ENCODE peak calls at places on chromosomes 12 and 14, in eight cellular contexts. One of them, this sample, is unnamed.

GRCh38 chr14:26163761-26164160 is 434.1 kb downstream of the NOVA1 start:
- DNase-seq in MM.1S: no peak
- DNase-seq in neural progenitor cell: peak; percentile 62
- DNase-seq in lower lobe of right lung: no peak
- DNase-seq in heart right ventricle: no peak
- DNase-seq in uterus: no peak
- DNase-seq in CD4-positive, CD25-positive, alpha-beta regulatory T cell: no peak
- DNase-seq in lung: no peak
- DNase-seq in this sample: no peak

GRCh38 chr12:113274848-113275247 is 53.6 kb downstream of the TPCN1 start:
- DNase-seq in MM.1S: no peak
- DNase-seq in neural progenitor cell: no peak
- DNase-seq in lower lobe of right lung: no peak
- DNase-seq in heart right ventricle: no peak
- DNase-seq in uterus: no peak
- DNase-seq in CD4-positive, CD25-positive, alpha-beta regulatory T cell: no peak
- DNase-seq in lung: no peak
- DNase-seq in this sample: no peak

GRCh38 chr12:122963928-122964240 is 2.4 kb downstream of the ABCB9 start:
- DNase-seq in MM.1S: no peak
- DNase-seq in neural progenitor cell: no peak
- DNase-seq in lower lobe of right lung: no peak
- DNase-seq in heart right ventricle: peak; percentile 66
- DNase-seq in uterus: peak; percentile 59
- DNase-seq in CD4-positive, CD25-positive, alpha-beta regulatory T cell: no peak
- DNase-seq in lung: no peak
- DNase-seq in this sample: no peak

GRCh38 chr12:131896080-131896810 is 1.8 kb downstream of the ULK1 start:
- DNase-seq in MM.1S: peak; percentile 76
- DNase-seq in neural progenitor cell: peak; percentile 91
- DNase-seq in lower lobe of right lung: peak; percentile 95
- DNase-seq in heart right ventricle: peak; percentile 91
- DNase-seq in uterus: peak; percentile 85
- DNase-seq in CD4-positive, CD25-positive, alpha-beta regulatory T cell: peak; percentile 82
- DNase-seq in lung: peak; percentile 88
- DNase-seq in this sample: no peak

GRCh38 chr14:58765375-58765774 is 127.6 kb downstream of the DACT1 start:
- DNase-seq in MM.1S: no peak
- DNase-seq in neural progenitor cell: no peak
- DNase-seq in lower lobe of right lung: no peak
- DNase-seq in heart right ventricle: peak; percentile 48
- DNase-seq in uterus: no peak
- DNase-seq in CD4-positive, CD25-positive, alpha-beta regulatory T cell: no peak
- DNase-seq in lung: no peak
- DNase-seq in this sample: no peak

GRCh38 chr12:116534341-116535121 is 24.6 kb upstream of the MAP1LC3B2 start:
- DNase-seq in MM.1S: no peak
- DNase-seq in neural progenitor cell: peak; percentile 36
- DNase-seq in lower lobe of right lung: no peak
- DNase-seq in heart right ventricle: no peak
- DNase-seq in uterus: peak; percentile 68
- DNase-seq in CD4-positive, CD25-positive, alpha-beta regulatory T cell: peak; percentile 8
- DNase-seq in lung: no peak
- DNase-seq in this sample: no peak

GRCh38 chr12:26017484-26018211 is 59.2 kb downstream of the RASSF8 start:
- DNase-seq in MM.1S: peak; percentile 37
- DNase-seq in neural progenitor cell: peak; percentile 85
- DNase-seq in lower lobe of right lung: no peak
- DNase-seq in heart right ventricle: peak; percentile 12
- DNase-seq in uterus: no peak
- DNase-seq in CD4-positive, CD25-positive, alpha-beta regulatory T cell: peak; percentile 15
- DNase-seq in lung: no peak
- DNase-seq in this sample: no peak

GRCh38 chr14:64303471-64303917 is 9.3 kb upstream of the ESR2 start:
- DNase-seq in MM.1S: peak; percentile 42
- DNase-seq in neural progenitor cell: peak; percentile 72
- DNase-seq in lower lobe of right lung: no peak
- DNase-seq in heart right ventricle: no peak
- DNase-seq in uterus: no peak
- DNase-seq in CD4-positive, CD25-positive, alpha-beta regulatory T cell: peak; percentile 65
- DNase-seq in lung: no peak
- DNase-seq in this sample: no peak

GRCh38 chr14:61337893-61338292 is 16.5 kb downstream of the PRKCH start:
- DNase-seq in MM.1S: no peak
- DNase-seq in neural progenitor cell: no peak
- DNase-seq in lower lobe of right lung: no peak
- DNase-seq in heart right ventricle: no peak
- DNase-seq in uterus: no peak
- DNase-seq in CD4-positive, CD25-positive, alpha-beta regulatory T cell: peak; percentile 94
- DNase-seq in lung: no peak
- DNase-seq in this sample: peak; percentile 88

GRCh38 chr12:55705802-55706402 is 1.8 kb downstream of the ITGA7 start:
- DNase-seq in MM.1S: peak; percentile 49
- DNase-seq in neural progenitor cell: peak; percentile 54
- DNase-seq in lower lobe of right lung: no peak
- DNase-seq in heart right ventricle: peak; percentile 46
- DNase-seq in uterus: no peak
- DNase-seq in CD4-positive, CD25-positive, alpha-beta regulatory T cell: no peak
- DNase-seq in lung: no peak
- DNase-seq in this sample: no peak

GRCh38 chr12:25054076-25054782 is 105.3 kb upstream of the BCAT1 start:
- DNase-seq in MM.1S: no peak
- DNase-seq in neural progenitor cell: no peak
- DNase-seq in lower lobe of right lung: no peak
- DNase-seq in heart right ventricle: no peak
- DNase-seq in uterus: no peak
- DNase-seq in CD4-positive, CD25-positive, alpha-beta regulatory T cell: no peak
- DNase-seq in lung: no peak
- DNase-seq in this sample: no peak

GRCh38 chr12:64893961-64894360 is 69.5 kb downstream of the TBC1D30 start:
- DNase-seq in MM.1S: no peak
- DNase-seq in neural progenitor cell: no peak
- DNase-seq in lower lobe of right lung: no peak
- DNase-seq in heart right ventricle: no peak
- DNase-seq in uterus: no peak
- DNase-seq in CD4-positive, CD25-positive, alpha-beta regulatory T cell: no peak
- DNase-seq in lung: no peak
- DNase-seq in this sample: no peak
- H3K27ac ChIP-seq in MM.1S: no peak overlapping the region
- H3K27ac ChIP-seq in neural progenitor cell: no peak overlapping the region
- H3K27ac ChIP-seq in lower lobe of right lung: no peak overlapping the region
- H3K27ac ChIP-seq in heart right ventricle: no peak overlapping the region
- H3K27ac ChIP-seq in uterus: no peak overlapping the region
- H3K27ac ChIP-seq in CD4-positive, CD25-positive, alpha-beta regulatory T cell: no peak overlapping the region
- H3K27ac ChIP-seq in lung: no peak overlapping the region
- H3K27ac ChIP-seq in this sample: no peak overlapping the region

GRCh38 chr14:89444536-89445125 is 27.6 kb upstream of the FOXN3 start:
- DNase-seq in MM.1S: no peak
- DNase-seq in neural progenitor cell: no peak
- DNase-seq in lower lobe of right lung: no peak
- DNase-seq in heart right ventricle: no peak
- DNase-seq in uterus: no peak
- DNase-seq in CD4-positive, CD25-positive, alpha-beta regulatory T cell: no peak
- DNase-seq in lung: no peak
- DNase-seq in this sample: no peak

GRCh38 chr14:89442280-89442679 is 25.2 kb upstream of the FOXN3 start:
- DNase-seq in MM.1S: no peak
- DNase-seq in neural progenitor cell: no peak
- DNase-seq in lower lobe of right lung: no peak
- DNase-seq in heart right ventricle: no peak
- DNase-seq in uterus: no peak
- DNase-seq in CD4-positive, CD25-positive, alpha-beta regulatory T cell: no peak
- DNase-seq in lung: no peak
- DNase-seq in this sample: no peak

GRCh38 chr14:89440997-89441909 is 24.2 kb upstream of the FOXN3 start:
- DNase-seq in MM.1S: no peak
- DNase-seq in neural progenitor cell: no peak
- DNase-seq in lower lobe of right lung: no peak
- DNase-seq in heart right ventricle: no peak
- DNase-seq in uterus: no peak
- DNase-seq in CD4-positive, CD25-positive, alpha-beta regulatory T cell: no peak
- DNase-seq in lung: no peak
- DNase-seq in this sample: no peak

GRCh38 chr14:89444044-89444443 is 27.0 kb upstream of the FOXN3 start:
- DNase-seq in MM.1S: no peak
- DNase-seq in neural progenitor cell: no peak
- DNase-seq in lower lobe of right lung: no peak
- DNase-seq in heart right ventricle: no peak
- DNase-seq in uterus: no peak
- DNase-seq in CD4-positive, CD25-positive, alpha-beta regulatory T cell: peak; percentile 52
- DNase-seq in lung: no peak
- DNase-seq in this sample: no peak

DNA sequence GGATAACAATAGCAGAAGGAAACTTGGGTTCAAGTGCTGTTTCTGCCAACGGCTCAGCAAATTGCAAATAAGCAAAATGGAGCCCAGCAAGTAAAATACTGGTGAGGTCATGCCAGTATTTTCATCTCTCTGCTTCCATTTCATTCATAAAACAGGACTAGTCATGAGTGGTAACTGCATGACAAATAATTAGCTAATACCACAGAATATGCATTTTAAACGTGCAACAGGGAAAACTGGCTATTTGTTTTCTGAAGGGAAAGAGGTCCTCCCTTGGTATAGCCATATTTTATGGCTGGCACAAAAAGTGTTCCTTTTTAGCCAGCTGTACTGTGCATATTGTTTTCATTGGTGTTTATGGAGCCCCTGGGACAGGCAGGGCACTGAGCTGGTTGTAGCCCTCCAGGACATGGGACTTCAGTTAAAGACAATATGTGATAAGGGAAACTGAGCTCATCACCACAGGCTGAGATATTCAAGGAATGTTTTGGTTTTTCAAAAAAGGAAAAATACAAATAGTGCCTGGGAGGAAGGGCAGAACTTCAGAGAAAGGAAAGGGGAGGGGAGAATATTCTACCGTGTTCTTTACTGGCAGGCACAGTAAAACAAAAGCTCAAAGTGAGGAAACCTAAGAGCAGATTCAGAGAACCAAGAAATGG is 26.1 kb upstream of the FOXN3 start:
- DNase-seq in MM.1S: no peak
- DNase-seq in neural progenitor cell: no peak
- DNase-seq in lower lobe of right lung: no peak
- DNase-seq in heart right ventricle: no peak
- DNase-seq in uterus: no peak
- DNase-seq in CD4-positive, CD25-positive, alpha-beta regulatory T cell: no peak
- DNase-seq in lung: no peak
- DNase-seq in this sample: no peak
- H3K27ac ChIP-seq in MM.1S: peak overlapping the region; percentile 16
- H3K27ac ChIP-seq in neural progenitor cell: no peak overlapping the region
- H3K27ac ChIP-seq in lower lobe of right lung: no peak overlapping the region
- H3K27ac ChIP-seq in heart right ventricle: no peak overlapping the region
- H3K27ac ChIP-seq in uterus: no peak overlapping the region
- H3K27ac ChIP-seq in CD4-positive, CD25-positive, alpha-beta regulatory T cell: no peak overlapping the region
- H3K27ac ChIP-seq in lung: no peak overlapping the region
- H3K27ac ChIP-seq in this sample: no peak overlapping the region

DNA sequence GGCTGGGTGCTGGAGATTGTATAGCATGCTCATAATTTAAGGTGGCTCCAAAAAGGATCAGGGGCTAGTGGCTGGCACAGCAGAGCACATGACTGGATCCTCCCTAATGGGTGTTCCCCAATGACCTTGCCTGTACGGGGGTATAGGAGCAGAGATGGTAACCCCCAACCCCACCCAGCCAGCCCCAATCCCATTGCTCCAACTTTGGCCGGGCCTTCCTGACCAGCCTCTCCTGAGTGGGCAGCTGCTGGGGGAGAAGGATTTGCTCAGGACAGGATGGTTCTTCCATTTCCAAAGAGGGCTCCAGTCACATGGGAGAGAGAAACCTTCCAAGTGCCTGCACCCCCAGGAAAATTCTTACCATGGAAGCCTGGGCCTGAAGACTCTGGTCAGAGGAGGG is 15.3 kb upstream of the NR4A1 start:
- DNase-seq in MM.1S: no peak
- DNase-seq in neural progenitor cell: no peak
- DNase-seq in lower lobe of right lung: no peak
- DNase-seq in heart right ventricle: no peak
- DNase-seq in uterus: no peak
- DNase-seq in CD4-positive, CD25-positive, alpha-beta regulatory T cell: no peak
- DNase-seq in lung: no peak
- DNase-seq in this sample: no peak
- H3K27ac ChIP-seq in MM.1S: peak overlapping the region; percentile 70
- H3K27ac ChIP-seq in neural progenitor cell: no peak overlapping the region
- H3K27ac ChIP-seq in lower lobe of right lung: peak overlapping the region; percentile 89
- H3K27ac ChIP-seq in heart right ventricle: peak overlapping the region; percentile 94
- H3K27ac ChIP-seq in uterus: peak overlapping the region; percentile 98
- H3K27ac ChIP-seq in CD4-positive, CD25-positive, alpha-beta regulatory T cell: peak overlapping the region; percentile 82
- H3K27ac ChIP-seq in lung: peak overlapping the region; percentile 82
- H3K27ac ChIP-seq in this sample: no peak overlapping the region

GRCh38 chr12:4540170-4540569 is 1.5 kb downstream of the RAD51AP1 start:
- DNase-seq in MM.1S: no peak
- DNase-seq in neural progenitor cell: no peak
- DNase-seq in lower lobe of right lung: no peak
- DNase-seq in heart right ventricle: no peak
- DNase-seq in uterus: no peak
- DNase-seq in CD4-positive, CD25-positive, alpha-beta regulatory T cell: no peak
- DNase-seq in lung: no peak
- DNase-seq in this sample: no peak
- H3K27ac ChIP-seq in MM.1S: no peak overlapping the region
- H3K27ac ChIP-seq in neural progenitor cell: no peak overlapping the region
- H3K27ac ChIP-seq in lower lobe of right lung: no peak overlapping the region
- H3K27ac ChIP-seq in heart right ventricle: no peak overlapping the region
- H3K27ac ChIP-seq in uterus: no peak overlapping the region
- H3K27ac ChIP-seq in CD4-positive, CD25-positive, alpha-beta regulatory T cell: no peak overlapping the region
- H3K27ac ChIP-seq in lung: no peak overlapping the region
- H3K27ac ChIP-seq in this sample: no peak overlapping the region

This sample was measured in CD4-positive, alpha-beta T cell.